ENCODE peak calls at places on chromosome 11, in six cellular contexts. E, F, O, P, G and H are unnamed samples.

GRCh38 chr11:35553831-35554230 is 28.4 kb upstream of the PAMR1 start:
- DNase-seq in E (no peak), F (no peak), O (no peak), P (no peak), G (no peak), H (no peak)

GRCh38 chr11:96063053-96063452 is 139.1 kb upstream of the MTMR2 start:
- DNase-seq in E (no peak), F (no peak), O (no peak), P (no peak), G (no peak), H (no peak)

GRCh38 chr11:101430236-101430635 is 153.6 kb downstream of the TRPC6 start:
- DNase-seq in E (no peak), F (no peak), O (no peak), P (no peak), G (no peak), H (no peak)

GRCh38 chr11:122275513-122275912 is 159.5 kb upstream of the BLID start:
- DNase-seq in E (no peak), F (no peak), O (no peak), P (no peak), G (no peak), H (no peak)

GRCh38 chr11:17813391-17814059 is 78.9 kb downstream of the KCNC1 start:
- DNase-seq in E (no peak), F (no peak), O (no peak), P (no peak), G (no peak), H (no peak)

GRCh38 chr11:126149759-126150236 is 61.7 kb downstream of the RPUSD4 start:
- DNase-seq in E (no peak), F (peak), O (no peak), P (no peak), G (no peak), H (no peak)

GRCh38 chr11:123235687-123236261 is 40.7 kb upstream of the CLMP start:
- DNase-seq in E (no peak), F (no peak), O (no peak), P (no peak), G (no peak), H (no peak)

GRCh38 chr11:131193101-131193501 is 177.3 kb upstream of the NTM start:
- DNase-seq in E (no peak), F (no peak), O (no peak), P (no peak), G (no peak), H (no peak)

GRCh38 chr11:6812391-6813005 is 13.0 kb upstream of the OR6A2 start:
- DNase-seq in E (no peak), F (peak), O (no peak), P (no peak), G (no peak), H (no peak)